ENCODE peak calls at places on chromosomes 16 and 17, in five cellular contexts. H is OCI-LY7, B is Peyer's patch, L is breast epithelium, D is neuronal stem cell. Y is an unnamed sample.

GRCh38 chr17:14793237-14793636 is 471.9 kb downstream of the PMP22 start:
- DNase-seq in D (no peak), B (no peak), H (no peak), L (no peak), Y (peak; percentile 88)

GRCh38 chr17:2068101-2068518 is 13.2 kb downstream of the HIC1 start:
- DNase-seq in H (no peak), B (no peak), D (no peak), L (no peak), Y (peak; percentile 88)

GRCh38 chr16:13766334-13766733 is 153.6 kb upstream of the ERCC4 start:
- DNase-seq in L (no peak), B (no peak), D (no peak), H (no peak), Y (no peak)

GRCh38 chr17:78962345-78962983 is 17.3 kb downstream of the LGALS3BP start:
- DNase-seq in B (peak; percentile 88), D (no peak), H (no peak), L (no peak), Y (peak; percentile 58)

GRCh38 chr17:79800325-79801155 is 3.7 kb upstream of the CBX8 start:
- DNase-seq in D (no peak), B (no peak), L (no peak), H (peak; percentile 68), Y (peak; percentile 49)

GRCh38 chr16:81478876-81479496 is 34.4 kb downstream of the CMIP start:
- DNase-seq in D (no peak), B (peak; percentile 92), H (peak; percentile 89), L (peak; percentile 41), Y (no peak)

GRCh38 chr17:77839324-77840155 is 119.0 kb upstream of the TNRC6C start:
- DNase-seq in L (peak; percentile 38), H (no peak), D (no peak), B (peak; percentile 61), Y (no peak)

GRCh38 chr16:82814059-82814458 is 187.3 kb downstream of the CDH13 start:
- DNase-seq in L (no peak), D (no peak), H (no peak), B (no peak), Y (no peak)

GRCh38 chr17:47705536-47706481 is 11.8 kb downstream of the TBKBP1 start:
- DNase-seq in H (no peak), L (no peak), B (no peak), D (no peak), Y (no peak)

GRCh38 chr16:24734382-24734781 is 4.9 kb downstream of the TNRC6A start:
- DNase-seq in B (no peak), H (no peak), D (no peak), L (no peak), Y (peak; percentile 46)

GRCh38 chr17:18258356-18259038 is at the start of gene FLII:
- DNase-seq in H (peak; percentile 60), D (peak; percentile 63), L (no peak), B (peak; percentile 74), Y (no peak)

GRCh38 chr16:3938843-3939624 is 58.5 kb upstream of the CREBBP start:
- DNase-seq in D (peak; percentile 68), B (peak; percentile 60), H (peak; percentile 52), L (no peak), Y (no peak)

GRCh38 chr16:58212824-58213655 is 15.1 kb upstream of the CSNK2A2 start:
- DNase-seq in D (no peak), B (no peak), H (no peak), L (no peak), Y (no peak)

GRCh38 chr17:869567-870530 is 87.7 kb downstream of the MRM3 start:
- DNase-seq in B (no peak), D (no peak), L (peak; percentile 61), H (no peak), Y (peak; percentile 88)

GRCh38 chr17:47243737-47244598 is 9.7 kb upstream of the ITGB3 start:
- DNase-seq in B (no peak), D (no peak), H (peak; percentile 61), L (no peak), Y (no peak)

DNA sequence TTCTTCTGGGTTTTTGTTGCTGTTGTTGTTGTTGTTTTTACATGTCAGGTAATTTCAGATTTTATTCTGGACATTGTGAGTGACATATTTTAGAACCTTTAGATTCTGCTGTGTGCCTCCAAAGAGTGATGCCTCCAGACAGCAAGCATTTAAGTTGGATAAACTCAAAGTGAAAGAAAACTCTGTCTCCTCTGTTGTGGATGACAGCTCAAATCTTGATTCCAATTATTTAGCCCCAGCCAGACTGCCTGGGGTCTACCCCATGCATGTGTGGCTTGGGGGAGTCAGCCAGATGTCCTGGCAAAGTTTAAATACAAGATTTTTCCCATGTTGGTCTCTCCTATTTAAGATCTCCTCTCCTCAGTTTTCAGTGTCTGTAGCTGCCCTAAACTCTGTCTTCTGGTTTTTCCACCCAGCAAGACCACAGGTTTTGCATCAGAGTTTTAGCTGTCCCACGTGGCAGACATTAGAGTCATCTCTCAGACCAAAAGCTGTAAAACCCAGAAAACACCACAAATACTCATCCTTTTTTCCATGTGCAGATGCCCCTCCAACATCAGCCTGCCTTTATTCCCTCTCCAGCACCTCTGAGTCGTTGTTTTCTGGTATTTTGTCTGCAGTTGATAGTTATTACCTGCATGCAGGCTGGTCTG is 19.4 kb upstream of the ZNF469 start:
- DNase-seq in B (no peak), D (no peak), H (no peak), L (no peak), Y (no peak)
- H3K4me3 ChIP-seq in B (no peak overlapping the region), D (no peak overlapping the region), H (no peak overlapping the region), L (no peak overlapping the region), Y (no peak overlapping the region)

GRCh38 chr17:57983446-57983845 is 4.6 kb downstream of the VEZF1 start:
- DNase-seq in H (no peak), D (no peak), L (no peak), B (no peak), Y (no peak)
- H3K4me3 ChIP-seq in H (no peak overlapping the region), D (no peak overlapping the region), L (no peak overlapping the region), B (no peak overlapping the region), Y (no peak overlapping the region)

GRCh38 chr17:39622380-39623006 is 4.3 kb upstream of the PPP1R1B start:
- DNase-seq in B (no peak), H (peak; percentile 33), L (no peak), D (no peak), Y (no peak)
- H3K4me3 ChIP-seq in B (no peak overlapping the region), H (peak overlapping the region; percentile 36), L (no peak overlapping the region), D (no peak overlapping the region), Y (no peak overlapping the region)

GRCh38 chr17:39607851-39608130 is at the start of gene NEUROD2:
- DNase-seq in L (no peak), D (no peak), B (no peak), H (no peak), Y (no peak)
- H3K4me3 ChIP-seq in L (no peak within 1 kb of the TSS), D (no peak within 1 kb of the TSS), B (no peak within 1 kb of the TSS), H (no peak within 1 kb of the TSS), Y (no peak within 1 kb of the TSS)

GRCh38 chr17:43754947-43755346 is 3.6 kb downstream of the SOST start:
- DNase-seq in H (no peak), L (no peak), B (no peak), D (no peak), Y (no peak)
- H3K4me3 ChIP-seq in H (no peak overlapping the region), L (no peak overlapping the region), B (no peak overlapping the region), D (no peak overlapping the region), Y (no peak overlapping the region)

Y was measured in fibroblast of mammary gland.